ENCODE peak calls at places on chromosomes 5 and 9, in ten cellular contexts. B is A549; E is ELF-1; K is choroid plexus epithelial cell; I is heart right ventricle; A is tibial artery; W is naive thymus-derived CD8-positive, alpha-beta T cell; U is NCI-H1092 treated with DMSO at 0.1 percent for 48 hours; Q is cardiac fibroblast; M is NCI-H345. X is an unnamed sample.

GRCh38 chr5:169331292-169331852 is 30.4 kb upstream of the SLIT3 start:
- DNase-seq in B (peak), E (no peak), K (no peak), I (no peak), A (no peak), W (no peak), U (no peak), Q (peak), M (no peak), X (no peak)

GRCh38 chr9:99389087-99390033 is 167.3 kb downstream of the SEC61B start:
- DNase-seq in B (no peak), E (no peak), K (peak), I (no peak), A (no peak), W (no peak), U (no peak), Q (peak), M (no peak), X (no peak)

GRCh38 chr9:121711281-121711680 is 59.8 kb downstream of the DAB2IP start:
- DNase-seq in B (no peak), E (no peak), K (no peak), I (no peak), A (no peak), W (no peak), U (no peak), Q (no peak), M (no peak), X (no peak)

GRCh38 chr9:21687351-21687750 is 115.1 kb upstream of the MTAP start:
- DNase-seq in B (peak), E (no peak), K (no peak), I (no peak), A (no peak), W (no peak), U (no peak), Q (no peak), M (no peak), X (no peak)

GRCh38 chr9:37521111-37521510 is 35.4 kb downstream of the POLR1E start:
- DNase-seq in B (no peak), E (no peak), K (no peak), I (no peak), A (no peak), W (no peak), U (no peak), Q (no peak), M (no peak), X (no peak)

GRCh38 chr9:78122631-78123030 is 91.0 kb upstream of the GNAQ start:
- DNase-seq in B (no peak), E (no peak), K (peak), I (no peak), A (no peak), W (no peak), U (no peak), Q (peak), M (no peak), X (no peak)

GRCh38 chr9:4011062-4011461 is 288.8 kb downstream of the GLIS3 start:
- DNase-seq in B (no peak), E (no peak), K (no peak), I (no peak), A (no peak), W (no peak), U (no peak), Q (no peak), M (peak), X (no peak)

GRCh38 chr5:17991775-17992174 is 357.5 kb downstream of the TAF11L14 start:
- DNase-seq in B (no peak), E (no peak), K (peak), I (no peak), A (no peak), W (no peak), U (peak), Q (no peak), M (peak), X (no peak)

GRCh38 chr9:125654121-125654520 is 52.9 kb downstream of the MAPKAP1 start:
- DNase-seq in B (no peak), E (peak), K (no peak), I (no peak), A (no peak), W (no peak), U (no peak), Q (no peak), M (no peak), X (no peak)

GRCh38 chr9:137461663-137462395 is 2.7 kb upstream of the NSMF start:
- DNase-seq in B (peak), E (peak), K (peak), I (peak), A (no peak), W (peak), U (no peak), Q (peak), M (no peak), X (no peak)

GRCh38 chr5:66406761-66407289 is 189.4 kb upstream of the MAST4 start:
- DNase-seq in B (no peak), E (no peak), K (no peak), I (no peak), A (no peak), W (no peak), U (peak), Q (no peak), M (no peak), X (no peak)

GRCh38 chr5:40385544-40385943 is 294.2 kb upstream of the PTGER4 start:
- DNase-seq in B (peak), E (no peak), K (peak), I (no peak), A (no peak), W (no peak), U (no peak), Q (peak), M (no peak), X (no peak)

GRCh38 chr5:106205916-106206571 is 1464.7 kb downstream of the EFNA5 start:
- DNase-seq in B (no peak), E (no peak), K (no peak), I (no peak), A (no peak), W (peak), U (no peak), Q (no peak), M (no peak), X (no peak)

GRCh38 chr5:55176176-55176818 is 3.3 kb upstream of the CDC20B start:
- DNase-seq in B (peak), E (peak), K (no peak), I (peak), A (no peak), W (no peak), U (peak), Q (no peak), M (peak), X (no peak)

GRCh38 chr9:109775516-109775915 is 4.5 kb upstream of the PALM2AKAP2 start:
- DNase-seq in B (no peak), E (no peak), K (peak), I (no peak), A (no peak), W (no peak), U (no peak), Q (peak), M (no peak), X (no peak)

GRCh38 chr5:108858959-108859358 is 111.3 kb downstream of the FER start:
- DNase-seq in B (no peak), E (no peak), K (peak), I (no peak), A (no peak), W (no peak), U (no peak), Q (peak), M (no peak), X (no peak)

GRCh38 chr5:98917433-98917832 is 11.4 kb downstream of the CHD1 start:
- DNase-seq in B (no peak), E (no peak), K (no peak), I (no peak), A (no peak), W (no peak), U (no peak), Q (no peak), M (no peak), X (no peak)

GRCh38 chr9:111438576-111439235 is 45.5 kb downstream of the ECPAS start:
- DNase-seq in B (no peak), E (no peak), K (peak), I (no peak), A (no peak), W (no peak), U (no peak), Q (peak), M (no peak), X (peak)

GRCh38 chr5:18487928-18488480 is 853.7 kb downstream of the TAF11L14 start:
- DNase-seq in B (no peak), E (no peak), K (no peak), I (no peak), A (no peak), W (no peak), U (peak), Q (no peak), M (peak), X (no peak)

GRCh38 chr5:121969660-121970295 is 8.0 kb downstream of the SRFBP1 start:
- DNase-seq in B (no peak), E (no peak), K (peak), I (no peak), A (no peak), W (no peak), U (no peak), Q (peak), M (no peak), X (no peak)

GRCh38 chr5:16894236-16895057 is 41.6 kb downstream of the MYO10 start:
- DNase-seq in B (peak), E (peak), K (peak), I (no peak), A (no peak), W (no peak), U (peak), Q (peak), M (peak), X (no peak)

GRCh38 chr9:84862786-84863185 is 193.3 kb downstream of the NTRK2 start:
- DNase-seq in B (peak), E (peak), K (peak), I (no peak), A (peak), W (no peak), U (no peak), Q (peak), M (no peak), X (no peak)

GRCh38 chr5:176866913-176867312 is 32.2 kb downstream of the HK3 start:
- DNase-seq in B (no peak), E (peak), K (no peak), I (no peak), A (no peak), W (no peak), U (peak), Q (no peak), M (no peak), X (no peak)

GRCh38 chr5:41683181-41683580 is 172.8 kb upstream of the PLCXD3 start:
- DNase-seq in B (no peak), E (no peak), K (no peak), I (no peak), A (no peak), W (no peak), U (no peak), Q (no peak), M (no peak), X (no peak)

GRCh38 chr9:123954518-123954917 is 24.6 kb upstream of the DENND1A start:
- DNase-seq in B (no peak), E (no peak), K (no peak), I (no peak), A (no peak), W (no peak), U (no peak), Q (no peak), M (no peak), X (no peak)

GRCh38 chr9:93107825-93108161 is 11.8 kb downstream of the CARD19 start:
- DNase-seq in B (no peak), E (no peak), K (no peak), I (no peak), A (no peak), W (no peak), U (no peak), Q (no peak), M (no peak), X (no peak)

GRCh38 chr9:85900504-85901201 is 40.3 kb upstream of the NAA35 start:
- DNase-seq in B (peak), E (peak), K (peak), I (no peak), A (no peak), W (no peak), U (no peak), Q (peak), M (no peak), X (no peak)

GRCh38 chr5:170363671-170364070 is 25.5 kb downstream of the KCNMB1 start:
- DNase-seq in B (no peak), E (no peak), K (no peak), I (no peak), A (no peak), W (no peak), U (no peak), Q (no peak), M (no peak), X (no peak)

GRCh38 chr9:130268521-130269131 is 3.1 kb downstream of the HMCN2 start:
- DNase-seq in B (no peak), E (peak), K (no peak), I (no peak), A (no peak), W (no peak), U (peak), Q (no peak), M (no peak), X (no peak)